ENCODE peak calls at places on chromosomes 13 and 19, in five cellular contexts. One of them, this sample, is unnamed. For H3K4me1, the result is how much of the 10 kb centered on the place peaks cover.

GRCh38 chr13:60519496-60519895 is 122.5 kb downstream of the TDRD3 start:
- DNase-seq in CD8-positive, alpha-beta memory T cell: no peak
- DNase-seq in left ventricle myocardium inferior: no peak
- DNase-seq in tibial artery: no peak
- DNase-seq in neuronal stem cell: no peak
- DNase-seq in this sample: no peak

GRCh38 chr19:13622727-13623126 is 116.4 kb upstream of the CACNA1A start:
- DNase-seq in neuronal stem cell: no peak
- DNase-seq in tibial artery: peak
- DNase-seq in left ventricle myocardium inferior: no peak
- DNase-seq in CD8-positive, alpha-beta memory T cell: no peak
- DNase-seq in this sample: no peak

GRCh38 chr13:21550918-21551317 is 53.1 kb downstream of the MICU2 start:
- DNase-seq in CD8-positive, alpha-beta memory T cell: no peak
- DNase-seq in tibial artery: no peak
- DNase-seq in left ventricle myocardium inferior: no peak
- DNase-seq in neuronal stem cell: no peak
- DNase-seq in this sample: no peak

GRCh38 chr19:10372698-10373097 is 7.7 kb downstream of the TYK2 start:
- DNase-seq in neuronal stem cell: no peak
- DNase-seq in CD8-positive, alpha-beta memory T cell: no peak
- DNase-seq in left ventricle myocardium inferior: no peak
- DNase-seq in tibial artery: no peak
- DNase-seq in this sample: no peak

GRCh38 chr13:36428083-36428482 is 4.2 kb upstream of the CCNA1 start:
- DNase-seq in left ventricle myocardium inferior: no peak
- DNase-seq in tibial artery: no peak
- DNase-seq in CD8-positive, alpha-beta memory T cell: no peak
- DNase-seq in neuronal stem cell: no peak
- DNase-seq in this sample: no peak

GRCh38 chr13:88586263-88586662 is 915.1 kb downstream of the SLITRK5 start:
- DNase-seq in CD8-positive, alpha-beta memory T cell: no peak
- DNase-seq in neuronal stem cell: no peak
- DNase-seq in left ventricle myocardium inferior: no peak
- DNase-seq in tibial artery: no peak
- DNase-seq in this sample: no peak

GRCh38 chr13:105940882-105941281 is 594.6 kb downstream of the EFNB2 start:
- DNase-seq in CD8-positive, alpha-beta memory T cell: no peak
- DNase-seq in tibial artery: no peak
- DNase-seq in left ventricle myocardium inferior: no peak
- DNase-seq in neuronal stem cell: no peak
- DNase-seq in this sample: no peak

GRCh38 chr13:44917589-44918322 is 71.5 kb downstream of the NUFIP1 start:
- DNase-seq in tibial artery: peak
- DNase-seq in neuronal stem cell: peak
- DNase-seq in left ventricle myocardium inferior: peak
- DNase-seq in CD8-positive, alpha-beta memory T cell: peak
- DNase-seq in this sample: peak

GRCh38 chr19:45643024-45643926 is 4.1 kb upstream of the EML2 start:
- DNase-seq in neuronal stem cell: peak
- DNase-seq in tibial artery: peak
- DNase-seq in CD8-positive, alpha-beta memory T cell: peak
- DNase-seq in left ventricle myocardium inferior: peak
- DNase-seq in this sample: peak
- H3K4me1 ChIP-seq in neuronal stem cell: under half
- H3K4me1 ChIP-seq in tibial artery: under half
- H3K4me1 ChIP-seq in CD8-positive, alpha-beta memory T cell: under half
- H3K4me1 ChIP-seq in left ventricle myocardium inferior: half or more
- H3K4me1 ChIP-seq in this sample: under half

GRCh38 chr13:99989376-99990044 is 7.9 kb downstream of the ZIC2 start:
- DNase-seq in CD8-positive, alpha-beta memory T cell: no peak
- DNase-seq in tibial artery: no peak
- DNase-seq in left ventricle myocardium inferior: no peak
- DNase-seq in neuronal stem cell: peak
- DNase-seq in this sample: no peak
- H3K4me1 ChIP-seq in CD8-positive, alpha-beta memory T cell: under half
- H3K4me1 ChIP-seq in tibial artery: under half
- H3K4me1 ChIP-seq in left ventricle myocardium inferior: under half
- H3K4me1 ChIP-seq in neuronal stem cell: under half
- H3K4me1 ChIP-seq in this sample: under half

DNA sequence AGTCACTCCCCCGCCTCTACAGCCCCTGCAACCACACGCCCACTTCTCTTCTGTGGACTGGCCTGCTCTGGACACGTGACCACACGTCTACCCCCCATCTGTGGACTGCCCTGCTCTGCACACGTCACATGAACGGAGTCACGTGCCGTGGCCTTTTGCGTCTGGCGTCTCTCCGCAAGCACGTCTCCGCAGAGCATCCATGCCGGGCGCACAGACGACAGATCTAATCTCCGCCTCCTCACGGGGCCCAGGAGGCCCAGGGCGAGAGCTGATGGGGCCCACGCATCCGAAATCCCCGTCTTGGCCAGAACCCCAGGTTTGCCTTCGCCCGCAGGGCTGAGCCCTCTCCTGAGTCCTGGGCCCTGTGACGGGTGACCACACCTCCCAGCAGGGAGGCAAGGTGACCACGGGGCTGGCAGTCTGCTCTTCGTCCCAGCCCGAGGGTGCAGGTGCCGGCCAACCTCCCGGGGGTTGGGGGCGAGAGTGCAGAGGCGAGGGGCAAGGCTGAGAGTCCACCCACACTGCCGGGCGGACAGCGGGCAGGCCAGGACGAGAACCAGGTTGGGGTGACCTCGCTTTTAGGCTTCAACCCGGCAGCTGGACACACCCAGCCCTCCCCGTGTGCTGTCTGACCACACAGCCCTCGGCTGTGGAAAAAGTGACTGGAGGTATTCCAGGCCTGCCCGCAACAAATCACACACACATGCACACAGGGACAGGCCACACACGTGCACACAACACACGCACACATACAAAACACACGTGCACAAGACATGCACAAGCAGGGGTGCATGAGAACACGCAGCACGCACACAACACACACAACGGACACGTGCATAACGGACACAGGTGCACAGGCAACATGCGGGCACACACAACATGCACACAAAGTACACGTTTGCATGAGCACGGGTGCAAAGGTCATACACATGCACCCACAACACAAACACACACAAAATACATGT is 3.9 kb downstream of the SBNO2 start:
- DNase-seq in neuronal stem cell: no peak
- DNase-seq in left ventricle myocardium inferior: no peak
- DNase-seq in CD8-positive, alpha-beta memory T cell: no peak
- DNase-seq in tibial artery: no peak
- DNase-seq in this sample: peak
- H3K4me1 ChIP-seq in neuronal stem cell: under half
- H3K4me1 ChIP-seq in left ventricle myocardium inferior: under half
- H3K4me1 ChIP-seq in CD8-positive, alpha-beta memory T cell: under half
- H3K4me1 ChIP-seq in tibial artery: under half
- H3K4me1 ChIP-seq in this sample: under half

GRCh38 chr13:79385694-79386093 is 20.4 kb downstream of the RBM26 start:
- DNase-seq in left ventricle myocardium inferior: no peak
- DNase-seq in tibial artery: no peak
- DNase-seq in neuronal stem cell: no peak
- DNase-seq in CD8-positive, alpha-beta memory T cell: no peak
- DNase-seq in this sample: no peak
- H3K4me1 ChIP-seq in left ventricle myocardium inferior: half or more
- H3K4me1 ChIP-seq in tibial artery: under half
- H3K4me1 ChIP-seq in neuronal stem cell: under half
- H3K4me1 ChIP-seq in CD8-positive, alpha-beta memory T cell: half or more
- H3K4me1 ChIP-seq in this sample: under half

GRCh38 chr19:48332662-48333466 is 7.5 kb downstream of the EMP3 start:
- DNase-seq in CD8-positive, alpha-beta memory T cell: peak
- DNase-seq in left ventricle myocardium inferior: peak
- DNase-seq in neuronal stem cell: peak
- DNase-seq in tibial artery: peak
- DNase-seq in this sample: peak
- H3K4me1 ChIP-seq in CD8-positive, alpha-beta memory T cell: half or more
- H3K4me1 ChIP-seq in left ventricle myocardium inferior: under half
- H3K4me1 ChIP-seq in neuronal stem cell: under half
- H3K4me1 ChIP-seq in tibial artery: under half
- H3K4me1 ChIP-seq in this sample: under half

DNA sequence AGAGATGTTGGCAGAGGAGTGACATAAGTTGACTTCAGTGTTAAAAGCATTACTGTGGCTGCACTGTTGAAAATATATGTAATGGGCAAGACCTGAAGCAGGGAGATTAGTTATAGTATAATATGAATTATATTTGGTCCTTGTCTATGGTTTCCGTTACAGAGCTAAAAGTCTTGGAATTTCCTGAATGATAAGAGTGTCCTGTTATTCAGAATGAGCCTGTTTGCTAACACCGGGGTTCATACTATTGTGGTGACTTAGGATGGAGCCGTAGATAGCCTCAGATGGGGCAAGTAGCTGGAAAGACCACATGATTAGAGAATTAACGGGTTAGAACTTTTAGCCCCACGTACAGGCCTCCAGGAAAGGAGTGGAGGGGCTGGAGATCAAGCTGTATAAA is 5.7 kb downstream of the USPL1 start:
- DNase-seq in tibial artery: no peak
- DNase-seq in CD8-positive, alpha-beta memory T cell: no peak
- DNase-seq in neuronal stem cell: no peak
- DNase-seq in left ventricle myocardium inferior: no peak
- DNase-seq in this sample: no peak
- H3K4me1 ChIP-seq in tibial artery: under half
- H3K4me1 ChIP-seq in CD8-positive, alpha-beta memory T cell: under half
- H3K4me1 ChIP-seq in neuronal stem cell: under half
- H3K4me1 ChIP-seq in left ventricle myocardium inferior: under half
- H3K4me1 ChIP-seq in this sample: under half

DNA sequence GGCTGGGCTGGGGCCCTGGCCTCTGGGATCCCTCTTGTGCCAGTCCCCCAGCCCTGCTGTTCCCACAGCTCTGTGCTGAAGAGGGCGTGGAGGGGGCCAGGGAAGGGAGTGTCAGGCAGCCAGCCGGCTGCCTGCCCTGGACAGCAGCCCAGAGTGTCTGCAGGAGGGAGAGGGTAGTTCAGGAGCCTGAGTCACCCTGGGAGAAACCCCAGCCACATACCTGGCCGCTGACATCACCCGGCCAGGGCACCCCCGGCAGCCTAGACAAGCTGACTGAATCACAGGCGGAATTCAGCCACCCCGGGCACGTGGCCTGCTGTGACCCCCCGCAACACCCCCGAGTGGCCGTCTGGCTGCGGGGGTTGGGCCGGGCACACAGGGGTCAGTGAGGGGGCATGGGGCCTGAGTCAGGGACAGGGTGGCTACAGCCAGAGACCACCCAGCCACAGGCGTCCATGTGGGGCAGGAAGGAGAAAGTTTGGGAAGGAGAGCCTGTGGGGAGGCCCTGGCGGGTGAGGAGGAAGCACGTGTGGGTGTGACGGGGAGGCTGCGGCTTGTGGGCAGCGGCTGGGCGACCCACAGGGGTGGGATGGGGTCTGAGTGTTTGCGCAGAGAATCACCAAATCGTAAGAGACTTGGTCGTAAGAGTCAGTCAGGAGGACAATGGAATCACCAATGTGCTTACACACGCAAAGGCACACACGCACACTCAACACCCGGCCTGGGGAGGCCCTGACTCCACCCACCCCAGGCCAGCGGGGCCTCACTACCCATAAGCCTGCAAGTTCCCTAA is 11.9 kb upstream of the FOSB start:
- DNase-seq in tibial artery: peak
- DNase-seq in CD8-positive, alpha-beta memory T cell: peak
- DNase-seq in left ventricle myocardium inferior: peak
- DNase-seq in neuronal stem cell: no peak
- DNase-seq in this sample: peak
- H3K4me1 ChIP-seq in tibial artery: under half
- H3K4me1 ChIP-seq in CD8-positive, alpha-beta memory T cell: under half
- H3K4me1 ChIP-seq in left ventricle myocardium inferior: under half
- H3K4me1 ChIP-seq in neuronal stem cell: under half
- H3K4me1 ChIP-seq in this sample: under half

DNA sequence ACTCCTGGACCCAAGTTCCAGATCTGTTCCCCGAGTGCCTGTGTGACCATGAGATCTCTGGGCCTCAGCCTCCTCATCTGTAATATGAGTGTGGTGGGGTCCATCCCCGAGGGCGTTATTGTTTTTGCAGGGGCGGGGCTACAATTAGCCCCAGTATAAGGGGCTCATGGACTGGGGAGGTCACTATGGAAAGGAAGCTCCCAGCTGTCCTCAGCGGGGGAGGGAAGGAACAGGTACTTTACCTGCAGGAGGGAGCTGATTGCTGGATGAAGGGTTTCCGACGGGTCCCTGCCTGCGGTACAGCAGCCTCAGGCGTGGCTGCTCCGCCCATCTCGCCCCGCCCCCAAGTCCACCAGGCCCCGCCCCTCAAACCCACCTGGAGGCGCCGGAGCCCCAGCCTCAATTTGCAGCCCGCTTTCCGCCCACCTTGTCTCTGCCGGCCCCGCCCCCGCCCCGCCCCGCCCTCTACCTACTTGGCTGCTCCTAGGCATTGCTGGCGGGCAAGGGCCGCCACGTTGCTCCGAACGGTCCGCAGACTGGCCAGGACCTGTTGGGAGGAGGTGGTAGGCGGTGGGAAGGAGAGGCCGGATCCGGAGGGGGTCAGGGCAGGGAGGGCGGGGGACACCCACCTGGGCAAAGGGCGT is 5.5 kb downstream of the PDE4C start:
- DNase-seq in neuronal stem cell: no peak
- DNase-seq in tibial artery: no peak
- DNase-seq in left ventricle myocardium inferior: no peak
- DNase-seq in CD8-positive, alpha-beta memory T cell: no peak
- DNase-seq in this sample: no peak
- H3K4me1 ChIP-seq in neuronal stem cell: under half
- H3K4me1 ChIP-seq in tibial artery: under half
- H3K4me1 ChIP-seq in left ventricle myocardium inferior: under half
- H3K4me1 ChIP-seq in CD8-positive, alpha-beta memory T cell: under half
- H3K4me1 ChIP-seq in this sample: under half

DNA sequence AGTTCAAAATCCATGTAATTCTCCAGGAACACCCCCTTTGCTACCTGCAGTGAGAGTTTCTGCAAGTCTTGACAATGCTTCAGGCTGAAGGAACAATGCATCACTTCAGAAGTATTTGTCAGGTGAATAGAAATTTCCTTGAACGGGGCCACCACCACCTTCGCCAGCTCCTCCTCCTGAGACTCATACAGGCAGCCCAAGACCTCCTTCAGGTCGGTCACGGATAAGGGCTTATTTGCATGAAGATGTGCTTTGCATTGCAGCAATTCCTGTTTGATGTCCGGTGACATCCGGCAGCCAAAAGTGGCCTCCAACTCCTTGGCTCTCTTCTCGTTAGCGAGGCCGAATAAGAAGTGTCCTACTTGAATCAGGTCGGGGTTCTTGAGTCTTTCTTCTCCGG is 8.4 kb downstream of the NLRP7 start:
- DNase-seq in neuronal stem cell: no peak
- DNase-seq in left ventricle myocardium inferior: no peak
- DNase-seq in CD8-positive, alpha-beta memory T cell: no peak
- DNase-seq in tibial artery: no peak
- DNase-seq in this sample: no peak
- H3K4me1 ChIP-seq in neuronal stem cell: under half
- H3K4me1 ChIP-seq in left ventricle myocardium inferior: under half
- H3K4me1 ChIP-seq in CD8-positive, alpha-beta memory T cell: under half
- H3K4me1 ChIP-seq in tibial artery: under half
- H3K4me1 ChIP-seq in this sample: under half

This sample was measured in uterus.